ENCODE peak calls at places on chromosomes 11 and 22, in eight cellular contexts. C is cardiac fibroblast, E is RWPE1, A is fibroblast of the aortic adventitia, O is B cell, J is astrocyte of the spinal cord, V is dorsolateral prefrontal cortex, X is AG10803. R is an unnamed sample.

GRCh38 chr22:42919199-42919598 is 62.1 kb upstream of the ARFGAP3 start:
- DNase-seq in V (no peak), X (peak; percentile 59), O (no peak), J (no peak), C (peak; percentile 30), E (peak; percentile 24), A (no peak), R (peak; percentile 41)

GRCh38 chr22:24165673-24166072 is 15.6 kb upstream of the SUSD2 start:
- DNase-seq in J (no peak), A (no peak), V (no peak), C (peak; percentile 39), E (no peak), O (no peak), X (no peak), R (peak; percentile 30)

GRCh38 chr11:43920598-43921419 is 21.6 kb upstream of the C11orf96 start:
- DNase-seq in V (no peak), E (peak; percentile 96), C (peak; percentile 100), X (peak; percentile 100), O (no peak), J (peak; percentile 99), A (peak; percentile 100), R (peak; percentile 99)

GRCh38 chr11:76347391-76347790 is 33.5 kb downstream of the THAP12 start:
- DNase-seq in V (no peak), J (peak; percentile 21), E (no peak), X (peak; percentile 64), A (peak; percentile 70), O (no peak), C (no peak), R (no peak)

GRCh38 chr11:111259871-111260270 is 14.3 kb downstream of the POU2AF2 start:
- DNase-seq in E (no peak), C (peak; percentile 25), J (no peak), A (no peak), V (no peak), X (no peak), O (no peak), R (peak; percentile 53)

GRCh38 chr22:37218771-37219411 is 6.6 kb upstream of the SSTR3 start:
- DNase-seq in A (no peak), J (no peak), E (no peak), X (no peak), V (no peak), O (peak; percentile 87), C (no peak), R (no peak)

GRCh38 chr22:31586137-31586920 is 75.7 kb downstream of the PISD start:
- DNase-seq in E (no peak), O (no peak), X (peak; percentile 33), J (peak; percentile 40), C (peak; percentile 94), V (no peak), A (peak; percentile 65), R (peak; percentile 85)

GRCh38 chr11:132134322-132134721 is 763.9 kb downstream of the NTM start:
- DNase-seq in E (peak; percentile 30), J (peak; percentile 47), X (no peak), V (no peak), C (peak; percentile 67), O (no peak), A (no peak), R (peak; percentile 45)

GRCh38 chr22:48665286-48666010 is 1162.2 kb downstream of the BRD1 start:
- DNase-seq in C (no peak), V (no peak), E (no peak), J (no peak), O (no peak), X (peak; percentile 90), A (no peak), R (no peak)

GRCh38 chr11:64121637-64122410 is 44.1 kb downstream of the MACROD1 start:
- DNase-seq in E (peak; percentile 54), X (peak; percentile 82), V (no peak), C (peak; percentile 69), J (peak; percentile 84), O (no peak), A (peak; percentile 64), R (peak; percentile 93)

GRCh38 chr11:8679006-8679405 is 3.5 kb downstream of the TRIM66 start:
- DNase-seq in O (no peak), V (no peak), X (no peak), C (no peak), J (no peak), E (no peak), A (no peak), R (no peak)

GRCh38 chr11:111429066-111429506 is 50.0 kb upstream of the POU2AF1 start:
- DNase-seq in E (no peak), C (peak; percentile 81), A (peak; percentile 84), O (peak; percentile 76), J (peak; percentile 36), X (peak; percentile 65), V (peak; percentile 23), R (peak; percentile 63)

GRCh38 chr22:22037740-22038139 is 55.2 kb upstream of the TOP3B start:
- DNase-seq in A (peak; percentile 67), C (peak; percentile 71), V (no peak), E (no peak), X (no peak), O (no peak), J (peak; percentile 47), R (peak; percentile 27)

GRCh38 chr22:37545703-37546435 is 14.4 kb upstream of the CDC42EP1 start:
- DNase-seq in O (no peak), E (peak; percentile 91), X (peak; percentile 96), V (no peak), J (peak; percentile 97), A (peak; percentile 97), C (peak; percentile 95), R (peak; percentile 90)

GRCh38 chr11:23570828-23571227 is 710.6 kb upstream of the CCDC179 start:
- DNase-seq in O (no peak), E (no peak), J (no peak), V (no peak), X (peak; percentile 14), A (peak; percentile 46), C (peak; percentile 31), R (peak; percentile 1)

GRCh38 chr22:39933741-39934140 is 26.5 kb upstream of the TMA7B start:
- DNase-seq in J (no peak), E (no peak), X (no peak), O (peak; percentile 45), C (no peak), A (no peak), V (no peak), R (no peak)

GRCh38 chr11:64676253-64676615 is 46.8 kb downstream of the NRXN2 start:
- DNase-seq in V (no peak), O (no peak), C (no peak), A (no peak), J (no peak), E (no peak), X (no peak), R (no peak)

GRCh38 chr22:34055525-34056200 is 135.4 kb upstream of the LARGE1 start:
- DNase-seq in X (peak; percentile 6), C (peak; percentile 3), V (no peak), J (no peak), A (no peak), E (no peak), O (no peak), R (no peak)
- TF ChIP-seq CTCF in X (peak; percentile 39), C (no peak), V (no peak), J (no peak), A (no peak), E (no peak), O (no peak), R (no peak)

GRCh38 chr11:67648796-67649613 is 1.5 kb downstream of the ACY3 start:
- DNase-seq in V (no peak), J (no peak), O (peak; percentile 61), A (no peak), X (no peak), E (no peak), C (no peak), R (no peak)

GRCh38 chr11:67646535-67647336 is 3.8 kb downstream of the ACY3 start:
- DNase-seq in V (no peak), O (peak; percentile 75), A (no peak), C (no peak), E (no peak), J (no peak), X (no peak), R (no peak)

GRCh38 chr11:67647471-67647870 is 3.1 kb downstream of the ACY3 start:
- DNase-seq in A (no peak), E (no peak), J (no peak), X (no peak), O (no peak), C (no peak), V (no peak), R (no peak)

GRCh38 chr11:67649634-67650540 is 643 bp downstream of the ACY3 start:
- DNase-seq in J (no peak), O (peak; percentile 30), E (no peak), A (no peak), V (no peak), X (no peak), C (no peak), R (no peak)

DNA sequence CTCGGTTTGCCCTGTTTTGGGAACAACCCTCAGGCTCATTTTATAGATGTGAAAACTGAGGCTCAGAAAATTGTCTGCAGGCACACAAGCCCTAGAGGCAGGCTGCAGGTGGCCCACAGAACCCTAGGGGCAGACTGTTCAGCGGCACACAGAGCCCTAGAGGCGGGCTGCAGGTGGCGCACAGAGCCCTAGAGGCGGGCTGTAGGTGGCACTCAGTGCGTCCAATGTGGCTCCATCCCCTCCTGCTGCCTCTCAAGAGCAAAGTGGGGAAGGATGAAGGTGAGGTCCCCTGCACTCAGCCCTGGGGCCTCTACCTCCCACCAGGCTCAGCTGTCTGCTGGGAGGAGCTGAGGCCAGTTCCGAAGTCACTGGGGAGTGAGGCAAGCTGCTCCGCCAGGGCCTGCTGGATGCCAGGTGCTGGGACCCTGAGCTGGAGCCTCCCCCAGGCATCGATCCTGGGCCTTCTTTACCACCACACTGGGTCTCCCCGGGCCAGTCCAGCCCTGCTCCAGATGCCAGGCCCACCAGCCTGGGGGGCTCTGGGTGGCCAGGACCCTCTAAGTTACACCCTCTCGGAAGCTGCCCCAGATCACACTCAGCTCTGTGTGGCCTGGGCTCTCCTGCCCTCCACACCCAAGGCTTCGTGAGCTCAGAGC is 2.3 kb downstream of the ACY3 start:
- DNase-seq in C (no peak), V (no peak), E (no peak), J (no peak), O (peak; percentile 80), X (no peak), A (no peak), R (no peak)
- TF ChIP-seq CTCF in C (no peak), V (no peak), E (no peak), J (peak; percentile 10), O (peak; percentile 72), X (no peak), A (no peak), R (peak; percentile 31)

GRCh38 chr22:20102203-20102780 is 13.6 kb upstream of the RANBP1 start:
- DNase-seq in J (no peak), X (no peak), C (no peak), E (no peak), O (no peak), V (no peak), A (no peak), R (no peak)
- TF ChIP-seq CTCF in J (no peak), X (no peak), C (no peak), E (no peak), O (no peak), V (no peak), A (no peak), R (peak; percentile 34)

DNA sequence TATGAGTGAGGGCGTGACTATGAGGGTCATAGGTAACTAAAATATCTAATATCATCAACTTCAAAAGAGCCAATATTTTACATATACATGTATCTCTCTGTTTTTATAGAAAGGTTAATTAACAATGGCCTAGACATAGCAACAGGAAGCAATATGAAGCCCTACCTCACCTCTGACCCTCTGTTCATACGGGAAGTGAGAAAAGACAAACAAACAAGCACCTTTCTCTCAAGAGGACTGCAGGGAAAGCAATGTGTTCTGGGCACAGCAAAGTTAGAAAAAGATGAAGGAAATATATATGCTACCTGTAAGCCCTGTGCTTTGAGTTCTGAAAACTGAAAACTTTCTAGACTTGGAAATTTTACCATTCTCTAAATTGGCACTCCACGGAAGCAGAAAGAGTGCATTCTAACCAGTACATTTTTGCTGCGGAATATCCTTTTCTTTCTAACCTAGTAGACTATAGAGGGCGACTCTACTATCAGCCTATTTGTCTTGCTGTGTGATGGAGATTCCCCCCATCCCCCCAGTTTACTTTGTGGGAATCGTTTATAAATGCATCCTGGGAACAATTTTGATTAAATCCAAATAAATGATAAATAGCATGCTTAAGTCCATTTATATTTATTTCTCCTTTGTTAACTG is 830.4 kb upstream of the FAT3 start:
- DNase-seq in X (no peak), A (no peak), V (no peak), E (no peak), O (no peak), C (no peak), J (no peak), R (no peak)
- TF ChIP-seq CTCF in X (no peak), A (no peak), V (no peak), E (no peak), O (no peak), C (no peak), J (no peak), R (no peak)